ENCODE peak calls at places on chromosomes 16 and 17, in five cellular contexts. One of them, this sample, is unnamed.

GRCh38 chr16:69349508-69349907 is 2.1 kb downstream of the TMED6 start:
- DNase-seq in adrenal gland: no peak
- DNase-seq in breast epithelium: no peak
- DNase-seq in neural progenitor cell: no peak
- DNase-seq in mesendoderm: no peak
- DNase-seq in this sample: no peak

GRCh38 chr16:13896543-13897182 is 23.3 kb upstream of the ERCC4 start:
- DNase-seq in adrenal gland: no peak
- DNase-seq in breast epithelium: no peak
- DNase-seq in neural progenitor cell: no peak
- DNase-seq in mesendoderm: peak; percentile 10
- DNase-seq in this sample: no peak

GRCh38 chr17:32111141-32111771 is 31.0 kb upstream of the RHOT1 start:
- DNase-seq in adrenal gland: peak; percentile 34
- DNase-seq in breast epithelium: peak; percentile 58
- DNase-seq in neural progenitor cell: peak; percentile 60
- DNase-seq in mesendoderm: peak; percentile 58
- DNase-seq in this sample: peak; percentile 39

GRCh38 chr16:69724981-69725479 is 1.3 kb downstream of the NQO1 start:
- DNase-seq in adrenal gland: no peak
- DNase-seq in breast epithelium: no peak
- DNase-seq in neural progenitor cell: no peak
- DNase-seq in mesendoderm: peak; percentile 53
- DNase-seq in this sample: no peak

GRCh38 chr16:75764154-75764768 is 38.0 kb upstream of the CPHXL start:
- DNase-seq in adrenal gland: peak; percentile 45
- DNase-seq in breast epithelium: no peak
- DNase-seq in neural progenitor cell: peak; percentile 79
- DNase-seq in mesendoderm: peak; percentile 81
- DNase-seq in this sample: peak; percentile 60

GRCh38 chr16:27322858-27323780 is 9.3 kb downstream of the IL4R start:
- DNase-seq in adrenal gland: no peak
- DNase-seq in breast epithelium: peak; percentile 67
- DNase-seq in neural progenitor cell: no peak
- DNase-seq in mesendoderm: peak; percentile 80
- DNase-seq in this sample: peak; percentile 88

GRCh38 chr17:44216173-44216572 is 3.3 kb downstream of the UBTF start:
- DNase-seq in adrenal gland: no peak
- DNase-seq in breast epithelium: no peak
- DNase-seq in neural progenitor cell: no peak
- DNase-seq in mesendoderm: no peak
- DNase-seq in this sample: no peak

GRCh38 chr17:50920891-50921595 is 54.9 kb upstream of the TOB1 start:
- DNase-seq in adrenal gland: no peak
- DNase-seq in breast epithelium: no peak
- DNase-seq in neural progenitor cell: peak; percentile 61
- DNase-seq in mesendoderm: no peak
- DNase-seq in this sample: peak; percentile 61

GRCh38 chr17:3539881-3540540 is 17.6 kb downstream of the TRPV3 start:
- DNase-seq in adrenal gland: no peak
- DNase-seq in breast epithelium: no peak
- DNase-seq in neural progenitor cell: no peak
- DNase-seq in mesendoderm: no peak
- DNase-seq in this sample: no peak

GRCh38 chr17:17523714-17524075 is 27.5 kb upstream of the RASD1 start:
- DNase-seq in adrenal gland: no peak
- DNase-seq in breast epithelium: no peak
- DNase-seq in neural progenitor cell: no peak
- DNase-seq in mesendoderm: no peak
- DNase-seq in this sample: no peak

GRCh38 chr17:42682400-42683384 is at the start of gene CNTNAP1:
- DNase-seq in adrenal gland: peak; percentile 76
- DNase-seq in breast epithelium: no peak
- DNase-seq in neural progenitor cell: peak; percentile 89
- DNase-seq in mesendoderm: peak; percentile 76
- DNase-seq in this sample: peak; percentile 72

DNA sequence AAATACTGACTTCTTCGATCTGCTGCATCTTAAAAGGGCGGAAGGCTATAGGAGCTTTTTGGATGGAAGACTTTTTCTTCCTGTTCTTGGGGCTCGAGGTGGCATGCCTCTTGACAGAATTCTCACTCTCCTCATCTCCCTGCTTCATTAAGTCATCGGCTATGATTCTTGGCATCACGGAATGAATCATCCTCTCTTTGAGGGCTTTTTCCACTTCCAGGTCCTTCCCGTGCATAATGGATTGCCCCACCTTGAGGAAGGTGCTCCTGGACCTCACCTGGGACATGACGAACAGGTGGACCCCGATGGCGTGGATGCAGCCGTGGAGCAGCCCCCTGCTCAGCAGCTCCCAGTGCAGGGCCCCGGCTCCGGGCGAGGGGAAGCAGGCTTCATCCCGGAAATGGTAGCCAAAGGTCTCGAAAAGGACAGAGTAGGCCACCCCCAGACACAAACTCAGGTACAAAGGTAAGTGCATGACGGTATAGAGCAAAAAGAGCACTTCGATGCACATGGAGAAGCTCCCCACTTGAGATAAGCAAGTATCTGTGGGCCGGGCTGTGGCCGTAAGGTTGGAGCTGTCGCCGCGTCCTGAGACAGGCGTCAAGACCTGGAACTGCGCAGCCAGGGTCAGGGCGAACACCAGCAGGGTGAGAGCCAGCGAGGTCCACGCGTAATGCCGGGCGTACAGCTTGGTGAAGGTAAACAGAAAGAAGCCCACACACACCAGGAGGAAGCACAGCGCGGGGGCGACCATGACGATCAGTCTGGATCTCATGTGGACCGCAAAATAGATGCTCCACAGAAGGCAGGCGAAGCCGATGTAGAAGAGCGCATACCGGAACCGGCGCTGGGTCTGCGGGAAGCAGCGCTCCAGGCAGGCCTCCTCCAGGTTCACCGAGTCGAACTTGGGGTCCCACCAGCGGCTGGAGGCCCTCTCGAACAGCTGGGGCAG is 1.7 kb downstream of the ADCY9 start:
- DNase-seq in adrenal gland: no peak
- DNase-seq in breast epithelium: no peak
- DNase-seq in neural progenitor cell: no peak
- DNase-seq in mesendoderm: no peak
- DNase-seq in this sample: no peak
- H3K4me3 ChIP-seq in adrenal gland: no peak overlapping the region
- H3K4me3 ChIP-seq in breast epithelium: peak overlapping the region; percentile 69
- H3K4me3 ChIP-seq in neural progenitor cell: peak overlapping the region; percentile 57
- H3K4me3 ChIP-seq in mesendoderm: no peak overlapping the region
- H3K4me3 ChIP-seq in this sample: peak overlapping the region; percentile 59

GRCh38 chr16:29790949-29791844 is 646 bp downstream of the KIF22 start:
- DNase-seq in adrenal gland: no peak
- DNase-seq in breast epithelium: no peak
- DNase-seq in neural progenitor cell: peak; percentile 30
- DNase-seq in mesendoderm: no peak
- DNase-seq in this sample: no peak

GRCh38 chr16:29794231-29794710 is 3.7 kb downstream of the KIF22 start:
- DNase-seq in adrenal gland: no peak
- DNase-seq in breast epithelium: no peak
- DNase-seq in neural progenitor cell: no peak
- DNase-seq in mesendoderm: no peak
- DNase-seq in this sample: no peak

GRCh38 chr16:29791845-29792797 is 1.6 kb downstream of the KIF22 start:
- DNase-seq in adrenal gland: no peak
- DNase-seq in breast epithelium: no peak
- DNase-seq in neural progenitor cell: no peak
- DNase-seq in mesendoderm: no peak
- DNase-seq in this sample: no peak

GRCh38 chr16:29790183-29790948 is at the start of gene KIF22:
- DNase-seq in adrenal gland: peak; percentile 99
- DNase-seq in breast epithelium: peak; percentile 100
- DNase-seq in neural progenitor cell: peak; percentile 100
- DNase-seq in mesendoderm: peak; percentile 99
- DNase-seq in this sample: peak; percentile 100

GRCh38 chr16:29789775-29790182 is 772 bp upstream of the KIF22 start:
- DNase-seq in adrenal gland: no peak
- DNase-seq in breast epithelium: no peak
- DNase-seq in neural progenitor cell: no peak
- DNase-seq in mesendoderm: no peak
- DNase-seq in this sample: no peak
- H3K4me3 ChIP-seq in adrenal gland: peak overlapping the region; percentile 64
- H3K4me3 ChIP-seq in breast epithelium: peak overlapping the region; percentile 78
- H3K4me3 ChIP-seq in neural progenitor cell: peak overlapping the region; percentile 95
- H3K4me3 ChIP-seq in mesendoderm: peak overlapping the region; percentile 49
- H3K4me3 ChIP-seq in this sample: peak overlapping the region; percentile 78

DNA sequence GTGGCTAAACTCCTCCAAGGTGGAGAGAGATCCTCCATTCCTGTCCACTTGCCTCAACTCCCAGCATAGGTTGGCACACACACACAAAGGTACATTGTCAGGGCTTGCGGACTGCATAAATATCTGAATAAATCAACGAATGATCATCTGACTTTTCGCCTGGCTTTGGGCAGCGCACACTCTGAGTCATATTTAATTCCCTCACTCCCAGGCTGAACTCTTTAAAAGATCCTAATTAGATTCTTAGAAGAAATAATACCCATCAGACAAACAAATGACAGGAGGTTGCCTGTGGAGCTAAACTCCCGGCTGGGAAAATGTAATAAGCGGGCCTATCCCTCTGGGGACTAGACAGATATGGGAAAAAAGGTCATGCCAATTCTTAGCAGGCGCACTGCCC is 24.8 kb upstream of the SYT17 start:
- DNase-seq in adrenal gland: no peak
- DNase-seq in breast epithelium: no peak
- DNase-seq in neural progenitor cell: no peak
- DNase-seq in mesendoderm: no peak
- DNase-seq in this sample: no peak
- H3K4me3 ChIP-seq in adrenal gland: no peak overlapping the region
- H3K4me3 ChIP-seq in breast epithelium: no peak overlapping the region
- H3K4me3 ChIP-seq in neural progenitor cell: no peak overlapping the region
- H3K4me3 ChIP-seq in mesendoderm: no peak overlapping the region
- H3K4me3 ChIP-seq in this sample: no peak overlapping the region

GRCh38 chr16:77434022-77434364 is 841 bp downstream of the ADAMTS18 start:
- DNase-seq in adrenal gland: no peak
- DNase-seq in breast epithelium: no peak
- DNase-seq in neural progenitor cell: no peak
- DNase-seq in mesendoderm: no peak
- DNase-seq in this sample: no peak
- H3K4me3 ChIP-seq in adrenal gland: no peak overlapping the region
- H3K4me3 ChIP-seq in breast epithelium: peak overlapping the region; percentile 38
- H3K4me3 ChIP-seq in neural progenitor cell: peak overlapping the region; percentile 78
- H3K4me3 ChIP-seq in mesendoderm: no peak overlapping the region
- H3K4me3 ChIP-seq in this sample: no peak overlapping the region

GRCh38 chr16:86519007-86519648 is 8.8 kb downstream of the FOXF1 start:
- DNase-seq in adrenal gland: no peak
- DNase-seq in breast epithelium: no peak
- DNase-seq in neural progenitor cell: no peak
- DNase-seq in mesendoderm: no peak
- DNase-seq in this sample: no peak

GRCh38 chr16:86515780-86516617 is 5.7 kb downstream of the FOXF1 start:
- DNase-seq in adrenal gland: no peak
- DNase-seq in breast epithelium: no peak
- DNase-seq in neural progenitor cell: peak; percentile 71
- DNase-seq in mesendoderm: peak; percentile 53
- DNase-seq in this sample: no peak

GRCh38 chr16:86517033-86517432 is 6.7 kb downstream of the FOXF1 start:
- DNase-seq in adrenal gland: no peak
- DNase-seq in breast epithelium: no peak
- DNase-seq in neural progenitor cell: no peak
- DNase-seq in mesendoderm: no peak
- DNase-seq in this sample: no peak

GRCh38 chr16:86516618-86517003 is 6.3 kb downstream of the FOXF1 start:
- DNase-seq in adrenal gland: no peak
- DNase-seq in breast epithelium: no peak
- DNase-seq in neural progenitor cell: peak; percentile 50
- DNase-seq in mesendoderm: peak; percentile 44
- DNase-seq in this sample: no peak

DNA sequence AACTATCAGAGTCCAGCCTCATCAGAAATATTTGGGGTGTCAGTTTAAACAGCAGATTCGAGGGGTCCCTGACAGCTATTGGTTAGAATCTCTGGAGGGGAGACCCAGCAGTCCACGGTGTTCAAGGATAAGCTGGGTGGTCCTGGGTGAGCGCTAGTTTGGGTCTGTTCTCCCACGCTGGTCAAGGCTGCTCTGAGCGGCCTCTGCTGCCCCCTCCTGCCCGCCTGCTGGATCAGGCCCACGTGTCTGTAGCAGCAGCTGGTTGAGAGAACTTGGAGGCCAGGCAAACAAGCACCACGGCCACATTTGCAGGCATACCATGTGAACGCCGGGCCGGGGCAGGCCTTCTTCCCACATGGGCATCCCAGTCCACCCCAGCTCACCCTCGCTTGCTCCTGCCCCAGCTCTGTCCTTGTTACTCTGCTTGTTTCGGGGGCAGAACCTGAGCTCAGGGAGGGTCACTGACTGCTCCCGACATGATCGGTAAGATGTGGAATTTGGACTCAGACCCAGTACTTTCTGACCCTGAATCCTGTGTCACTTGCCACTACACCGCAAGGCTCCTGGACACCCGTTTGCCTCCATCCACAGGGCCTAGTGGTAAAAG is 7.4 kb downstream of the FOXF1 start:
- DNase-seq in adrenal gland: peak; percentile 49
- DNase-seq in breast epithelium: no peak
- DNase-seq in neural progenitor cell: peak; percentile 80
- DNase-seq in mesendoderm: peak; percentile 79
- DNase-seq in this sample: peak; percentile 64
- H3K4me3 ChIP-seq in adrenal gland: no peak overlapping the region
- H3K4me3 ChIP-seq in breast epithelium: no peak overlapping the region
- H3K4me3 ChIP-seq in neural progenitor cell: no peak overlapping the region
- H3K4me3 ChIP-seq in mesendoderm: no peak overlapping the region
- H3K4me3 ChIP-seq in this sample: no peak overlapping the region

GRCh38 chr16:81542609-81543570 is 98.3 kb downstream of the CMIP start:
- DNase-seq in adrenal gland: peak; percentile 68
- DNase-seq in breast epithelium: no peak
- DNase-seq in neural progenitor cell: no peak
- DNase-seq in mesendoderm: no peak
- DNase-seq in this sample: no peak
- H3K4me3 ChIP-seq in adrenal gland: no peak overlapping the region
- H3K4me3 ChIP-seq in breast epithelium: no peak overlapping the region
- H3K4me3 ChIP-seq in neural progenitor cell: no peak overlapping the region
- H3K4me3 ChIP-seq in mesendoderm: no peak overlapping the region
- H3K4me3 ChIP-seq in this sample: no peak overlapping the region

DNA sequence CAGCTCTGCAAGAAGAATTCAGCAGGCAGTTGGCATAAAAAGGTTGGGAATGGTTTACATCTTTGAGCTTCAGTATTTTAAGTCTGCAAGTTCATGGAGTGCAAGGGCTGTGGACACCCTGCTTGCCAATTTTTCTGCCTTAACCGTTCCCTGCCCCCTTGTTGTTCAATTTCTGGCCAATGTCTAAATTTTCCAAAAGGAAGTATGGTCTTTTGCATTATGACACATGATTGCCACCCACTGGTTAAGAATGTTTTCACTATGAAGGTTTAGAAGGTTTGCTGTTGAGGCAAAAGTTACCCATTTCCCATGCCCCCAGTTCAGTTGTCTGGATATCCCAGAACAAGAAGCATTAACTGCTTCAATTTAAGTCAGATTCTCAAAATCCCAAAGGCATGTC is 441.9 kb downstream of the CDH13 start:
- DNase-seq in adrenal gland: no peak
- DNase-seq in breast epithelium: no peak
- DNase-seq in neural progenitor cell: no peak
- DNase-seq in mesendoderm: no peak
- DNase-seq in this sample: no peak
- H3K4me3 ChIP-seq in adrenal gland: no peak overlapping the region
- H3K4me3 ChIP-seq in breast epithelium: no peak overlapping the region
- H3K4me3 ChIP-seq in neural progenitor cell: no peak overlapping the region
- H3K4me3 ChIP-seq in mesendoderm: no peak overlapping the region
- H3K4me3 ChIP-seq in this sample: no peak overlapping the region